ENCODE peak calls at places on chromosome 15, in six cellular contexts. P is EL; H is stimulated activated CD4-positive, alpha-beta T cell treated with anti-CD3 and anti-CD28 coated beads, Interleukin-1b, Interleukin-23, amount 100 ng/mL, for 4 hours; N is mucosa of gallbladder; F is AG08396; S is iPS DF 6.9. W is an unnamed sample.

GRCh38 chr15:46304320-46304719 is 669.5 kb downstream of the SQOR start:
- DNase-seq in H (no peak), S (no peak), F (no peak), N (no peak), P (no peak), W (no peak)

GRCh38 chr15:87710406-87710805 is 546.1 kb downstream of the NTRK3 start:
- DNase-seq in F (no peak), P (no peak), S (no peak), N (peak; percentile 68), H (no peak), W (no peak)

GRCh38 chr15:95416576-95416975 is 913.9 kb upstream of the NR2F2 start:
- DNase-seq in N (no peak), F (no peak), H (no peak), P (no peak), S (no peak), W (no peak)

GRCh38 chr15:20348900-20349773 is 192.5 kb downstream of the GOLGA6L6 start:
- DNase-seq in S (no peak), P (no peak), F (no peak), N (no peak), H (no peak), W (no peak)

GRCh38 chr15:90481023-90481422 is 48.7 kb upstream of the CRTC3 start:
- DNase-seq in N (no peak), P (no peak), F (no peak), S (no peak), H (no peak), W (no peak)

GRCh38 chr15:73930790-73931281 is 4.6 kb downstream of the LOXL1 start:
- DNase-seq in H (no peak), S (no peak), P (peak; percentile 81), N (no peak), F (peak; percentile 78), W (no peak)

GRCh38 chr15:64461577-64462162 is 1.3 kb downstream of the ZNF609 start:
- DNase-seq in S (no peak), F (peak; percentile 46), H (no peak), P (no peak), N (peak; percentile 47), W (peak; percentile 16)

GRCh38 chr15:89171136-89172072 is 50.0 kb downstream of the RLBP1 start:
- DNase-seq in H (no peak), N (peak; percentile 58), F (peak; percentile 44), P (peak; percentile 35), S (peak; percentile 70), W (peak; percentile 36)

GRCh38 chr15:90190606-90191343 is 10.4 kb upstream of the SEMA4B start:
- DNase-seq in H (no peak), S (no peak), N (no peak), P (no peak), F (no peak), W (no peak)

GRCh38 chr15:101028321-101028720 is 109.2 kb downstream of the LRRK1 start:
- DNase-seq in N (peak; percentile 8), F (no peak), H (no peak), P (no peak), S (no peak), W (no peak)

GRCh38 chr15:40263036-40263754 is 19.7 kb downstream of the ANKRD63 start:
- DNase-seq in F (peak; percentile 74), N (no peak), S (no peak), H (no peak), P (peak; percentile 39), W (no peak)

GRCh38 chr15:69857686-69858391 is 239.9 kb downstream of the TLE3 start:
- DNase-seq in S (no peak), P (no peak), H (no peak), F (no peak), N (no peak), W (no peak)

GRCh38 chr15:35182841-35183479 is 97.9 kb upstream of the NANOGP8 start:
- DNase-seq in F (no peak), H (no peak), S (peak; percentile 50), P (no peak), N (no peak), W (no peak)

GRCh38 chr15:41987925-41988275 is 15.5 kb upstream of the EHD4 start:
- DNase-seq in N (no peak), S (no peak), P (no peak), H (no peak), F (no peak), W (no peak)

GRCh38 chr15:67769468-67770097 is 55.7 kb upstream of the SKOR1 start:
- DNase-seq in H (no peak), N (no peak), P (no peak), F (no peak), S (no peak), W (no peak)

GRCh38 chr15:40067921-40068624 is 29.1 kb upstream of the SRP14 start:
- DNase-seq in F (no peak), S (no peak), H (no peak), N (no peak), P (no peak), W (no peak)

GRCh38 chr15:51874751-51875644 is 45.5 kb downstream of the TMOD3 start:
- DNase-seq in P (peak; percentile 98), S (no peak), N (no peak), F (peak; percentile 65), H (no peak), W (no peak)

W was measured in NCI-H774.